ENCODE peak calls at places on chromosomes 13 and 19, in four cellular contexts. H, C, A and B are unnamed samples.

GRCh38 chr19:19606021-19606420 is 12.5 kb downstream of the PBX4 start:
- DNase-seq in H (no peak), C (no peak), A (no peak), B (peak)

GRCh38 chr13:36445806-36446423 is 13.6 kb downstream of the CCNA1 start:
- DNase-seq in H (no peak), C (no peak), A (no peak), B (no peak)

GRCh38 chr13:112711528-112712265 is 21.9 kb downstream of the ATP11A start:
- DNase-seq in H (peak), C (peak), A (no peak), B (peak)

GRCh38 chr13:97043302-97043701 is 49.0 kb upstream of the OXGR1 start:
- DNase-seq in H (no peak), C (no peak), A (no peak), B (no peak)

GRCh38 chr13:42971670-42972355 is 20.2 kb downstream of the EPSTI1 start:
- DNase-seq in H (no peak), C (no peak), A (no peak), B (no peak)

GRCh38 chr13:26229080-26229615 is 7.0 kb upstream of the RNF6 start:
- DNase-seq in H (no peak), C (no peak), A (no peak), B (no peak)

GRCh38 chr19:16026756-16027155 is 49.5 kb upstream of the TPM4 start:
- DNase-seq in H (no peak), C (no peak), A (no peak), B (no peak)

GRCh38 chr13:41678320-41678719 is 221.0 kb downstream of the RGCC start:
- DNase-seq in H (no peak), C (no peak), A (no peak), B (no peak)

GRCh38 chr19:44303976-44304568 is 753 bp downstream of the ZNF235 start:
- DNase-seq in H (peak), C (no peak), A (peak), B (peak)

GRCh38 chr19:6278740-6279619 is 795 bp downstream of the MLLT1 start:
- DNase-seq in H (peak), C (no peak), A (no peak), B (peak)

GRCh38 chr13:29284726-29285125 is 310.8 kb downstream of the SLC7A1 start:
- DNase-seq in H (no peak), C (no peak), A (no peak), B (no peak)

GRCh38 chr13:21053231-21053630 is 8.2 kb downstream of the LATS2 start:
- DNase-seq in H (no peak), C (no peak), A (no peak), B (no peak)

GRCh38 chr13:91144054-91144453 is 203.4 kb upstream of the MIR17HG start:
- DNase-seq in H (no peak), C (no peak), A (no peak), B (no peak)

GRCh38 chr13:78319101-78319627 is 284.2 kb downstream of the POU4F1 start:
- DNase-seq in H (no peak), C (no peak), A (no peak), B (no peak)

GRCh38 chr19:12800873-12801465 is 631 bp downstream of the PRDX2 start:
- DNase-seq in H (no peak), C (no peak), A (no peak), B (peak)

GRCh38 chr19:50835103-50835784 is 1.9 kb upstream of the KLK15 start:
- DNase-seq in H (no peak), C (no peak), A (no peak), B (no peak)

GRCh38 chr19:39240421-39240820 is 4.4 kb downstream of the IFNL3 start:
- DNase-seq in H (no peak), C (no peak), A (no peak), B (no peak)

GRCh38 chr19:54159352-54160181 is at the start of gene LENG1:
- DNase-seq in H (peak), C (peak), A (peak), B (peak)
- TF ChIP-seq CTCF in H (peak), C (peak), A (peak), B (no peak)

DNA sequence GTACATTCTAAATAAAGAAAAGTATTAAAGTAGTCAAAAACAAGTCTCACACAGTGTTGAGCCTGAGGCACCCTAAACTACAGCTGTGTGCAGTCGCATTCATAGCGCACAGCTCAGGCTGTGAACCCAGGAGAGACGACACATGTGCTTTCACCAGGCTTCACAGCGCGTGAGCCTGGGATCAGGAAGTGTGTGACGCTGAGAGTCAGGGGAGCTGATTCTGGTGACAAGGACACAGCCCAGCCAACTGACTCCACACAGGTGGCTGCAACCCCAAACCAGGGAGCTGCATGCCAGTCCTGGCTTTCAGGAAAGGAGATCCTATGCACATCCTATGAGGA is 41.6 kb downstream of the COL4A1 start:
- DNase-seq in H (no peak), C (no peak), A (no peak), B (no peak)
- TF ChIP-seq CTCF in H (no peak), C (no peak), A (no peak), B (no peak)

GRCh38 chr19:31863122-31863521 is 482.3 kb upstream of the ZNF507 start:
- DNase-seq in H (no peak), C (no peak), A (no peak), B (no peak)
- TF ChIP-seq CTCF in H (no peak), C (no peak), A (no peak), B (no peak)

GRCh38 chr13:82477436-82477835 is 1404.8 kb downstream of the SLITRK1 start:
- DNase-seq in H (no peak), C (no peak), A (no peak), B (no peak)

DNA sequence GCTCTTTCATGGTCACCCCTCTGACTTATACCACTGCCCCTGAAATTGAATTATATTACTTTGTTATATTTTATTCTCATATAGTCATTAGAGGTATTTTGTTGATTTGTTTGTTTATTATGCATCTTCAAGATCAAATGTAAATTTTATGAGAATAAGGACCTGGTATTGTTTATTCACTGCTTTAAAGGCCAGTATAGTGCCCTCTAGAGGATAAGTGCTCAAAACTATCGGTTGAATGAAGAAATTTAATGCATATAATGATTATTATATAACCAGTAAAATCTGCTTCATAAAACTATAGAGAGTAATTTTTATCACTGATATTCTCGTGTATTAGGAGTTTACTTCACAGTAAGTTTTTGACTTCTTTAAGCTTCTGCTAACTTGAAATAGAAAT is 1401.9 kb downstream of the SLITRK1 start:
- DNase-seq in H (no peak), C (no peak), A (no peak), B (no peak)
- TF ChIP-seq CTCF in H (no peak), C (no peak), A (no peak), B (no peak)

GRCh38 chr13:108615241-108615640 is 14.2 kb upstream of the MYO16 start:
- DNase-seq in H (no peak), C (no peak), A (no peak), B (no peak)

GRCh38 chr13:108606424-108606823 is 23.0 kb upstream of the MYO16 start:
- DNase-seq in H (no peak), C (no peak), A (no peak), B (no peak)

GRCh38 chr13:108610517-108610916 is 18.9 kb upstream of the MYO16 start:
- DNase-seq in H (no peak), C (no peak), A (no peak), B (no peak)

DNA sequence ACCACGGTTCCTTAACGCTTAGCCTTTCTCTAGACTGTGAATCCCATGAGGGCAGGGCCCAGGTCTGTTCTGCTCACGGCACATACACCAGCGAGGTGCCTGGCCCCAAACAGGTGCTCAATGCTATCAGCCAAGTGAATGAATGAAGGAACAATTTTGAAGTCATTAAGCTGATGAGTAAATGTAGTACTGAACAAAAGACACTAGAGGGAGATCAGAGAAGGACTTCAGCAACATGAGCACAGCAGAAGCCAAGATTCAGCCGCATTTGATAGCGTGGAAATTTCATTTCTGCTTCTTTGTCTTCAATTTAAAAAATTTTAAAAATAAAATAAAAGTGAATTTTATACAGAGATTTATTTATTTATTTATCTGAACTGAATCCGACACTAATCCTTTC is 20.1 kb upstream of the MYO16 start:
- DNase-seq in H (no peak), C (no peak), A (no peak), B (no peak)
- TF ChIP-seq CTCF in H (peak), C (peak), A (peak), B (no peak)

GRCh38 chr13:66714795-66715194 is 515.3 kb downstream of the PCDH9 start:
- DNase-seq in H (no peak), C (no peak), A (no peak), B (no peak)
- TF ChIP-seq CTCF in H (no peak), C (peak), A (no peak), B (no peak)

DNA sequence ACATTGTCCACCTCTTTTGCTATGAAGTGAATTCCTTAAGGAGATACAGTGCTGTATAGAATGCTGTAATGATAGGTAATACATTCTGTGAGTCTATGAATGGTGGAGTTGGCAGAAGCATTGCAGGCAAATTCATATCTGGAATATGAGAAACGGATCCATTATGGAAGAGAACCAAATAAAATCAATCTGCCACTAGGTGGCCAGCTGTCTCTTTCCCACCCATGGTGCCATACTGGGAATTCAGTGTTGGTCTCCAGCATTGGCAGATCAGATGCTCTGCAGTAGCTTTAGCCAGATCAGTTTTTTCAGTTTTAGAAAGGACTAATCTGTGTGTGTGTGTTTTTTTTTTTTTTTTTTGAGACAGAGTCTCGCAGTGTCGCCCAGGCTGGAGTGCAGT is 27.6 kb downstream of the DNAJC3 start:
- DNase-seq in H (no peak), C (no peak), A (no peak), B (no peak)
- TF ChIP-seq CTCF in H (peak), C (peak), A (peak), B (no peak)